ENCODE peak calls at places on chromosomes 4 and X, in five cellular contexts. W, U, S, T and E are unnamed samples.

GRCh38 chr4:93072292-93072691 is 756.3 kb upstream of the ATOH1 start:
- DNase-seq in S (no peak), U (no peak), T (no peak), W (no peak), E (no peak)

GRCh38 chr4:64464581-64464980 is 55.3 kb upstream of the TECRL start:
- DNase-seq in U (no peak), T (no peak), S (peak), W (no peak), E (no peak)

GRCh38 chr4:8439168-8439567 is 1.4 kb downstream of the ACOX3 start:
- DNase-seq in S (no peak), U (no peak), W (no peak), T (no peak), E (no peak)

GRCh38 chr4:1351854-1352633 is 5.0 kb downstream of the UVSSA start:
- DNase-seq in W (peak), T (peak), S (peak), U (peak), E (peak)

GRCh38 chr4:146488495-146489174 is 33.1 kb downstream of the SLC10A7 start:
- DNase-seq in S (peak), U (no peak), W (no peak), T (no peak), E (no peak)

GRCh38 chr4:88843067-88843723 is 145.6 kb upstream of the NAP1L5 start:
- DNase-seq in S (no peak), U (no peak), T (peak), W (no peak), E (peak)

GRCh38 chrX:151973851-151974335 is 583 bp downstream of the GABRE start:
- DNase-seq in U (no peak), S (peak), W (no peak), T (no peak), E (no peak)

GRCh38 chr4:22991576-22991975 is 298.8 kb downstream of the GBA3 start:
- DNase-seq in W (no peak), S (no peak), T (no peak), U (no peak), E (no peak)

GRCh38 chr4:48296330-48296729 is 26.7 kb upstream of the TEC start:
- DNase-seq in S (no peak), U (no peak), W (no peak), T (no peak), E (no peak)

GRCh38 chr4:181330654-181331595 is 912.3 kb upstream of the TENM3 start:
- DNase-seq in S (no peak), T (no peak), W (no peak), U (no peak), E (peak)

GRCh38 chr4:139208404-139208945 is 31.5 kb upstream of the ELF2 start:
- DNase-seq in T (no peak), U (no peak), S (no peak), W (no peak), E (peak)

GRCh38 chr4:102557636-102558035 is 56.5 kb downstream of the NFKB1 start:
- DNase-seq in U (no peak), S (peak), W (no peak), T (no peak), E (no peak)

GRCh38 chr4:98865059-98865458 is 63.9 kb downstream of the EIF4E start:
- DNase-seq in U (no peak), W (no peak), S (no peak), T (no peak), E (no peak)

GRCh38 chrX:42247241-42247640 is 323.9 kb upstream of the CASK start:
- DNase-seq in S (peak), W (no peak), U (no peak), T (no peak), E (no peak)

GRCh38 chr4:33054656-33055055 is 2334.5 kb downstream of the PCDH7 start:
- DNase-seq in U (no peak), T (no peak), S (no peak), W (no peak), E (no peak)

GRCh38 chrX:48736303-48736702 is 25.2 kb upstream of the GLOD5 start:
- DNase-seq in T (no peak), S (no peak), W (no peak), U (no peak), E (no peak)

GRCh38 chr4:96164814-96165351 is 325.0 kb downstream of the PDHA2 start:
- DNase-seq in T (no peak), S (peak), U (no peak), W (no peak), E (no peak)

GRCh38 chr4:87079967-87080366 is 140.5 kb downstream of the KLHL8 start:
- DNase-seq in T (no peak), S (no peak), U (no peak), W (no peak), E (no peak)

GRCh38 chrX:29662101-29662500 is 553.3 kb upstream of the MAGEB2 start:
- DNase-seq in T (no peak), S (peak), W (no peak), U (no peak), E (no peak)

GRCh38 chr4:69617083-69617694 is 22.3 kb downstream of the UGT2A2 start:
- DNase-seq in W (no peak), U (no peak), T (peak), S (peak), E (peak)

GRCh38 chr4:85039526-85039925 is 73.0 kb upstream of the WDFY3 start:
- DNase-seq in W (no peak), T (no peak), S (no peak), U (no peak), E (no peak)

GRCh38 chrX:114717921-114718320 is 134.0 kb downstream of the HTR2C start:
- DNase-seq in S (no peak), U (no peak), T (no peak), W (no peak), E (no peak)

GRCh38 chr4:137393043-137393442 is 139.3 kb downstream of the PCDH18 start:
- DNase-seq in T (peak), S (peak), U (no peak), W (no peak), E (peak)

GRCh38 chr4:141047228-141047884 is 85.9 kb downstream of the RNF150 start:
- DNase-seq in T (no peak), W (no peak), S (peak), U (no peak), E (no peak)

GRCh38 chrX:74423289-74423985 is 2.1 kb downstream of the SLC16A2 start:
- DNase-seq in S (no peak), W (no peak), T (peak), U (no peak), E (no peak)

GRCh38 chr4:3791910-3792542 is 25.8 kb downstream of the ADRA2C start:
- DNase-seq in S (peak), U (no peak), W (no peak), T (no peak), E (no peak)

GRCh38 chrX:12791253-12792228 is at the start of gene PRPS2:
- DNase-seq in U (peak), S (peak), W (peak), T (peak), E (peak)

GRCh38 chr4:100462206-100462605 is 55.6 kb downstream of the EMCN start:
- DNase-seq in U (no peak), W (no peak), T (no peak), S (peak), E (no peak)

GRCh38 chrX:68175569-68175968 is 257.7 kb downstream of the OPHN1 start:
- DNase-seq in U (no peak), T (no peak), S (peak), W (no peak), E (no peak)